ENCODE peak calls at places on chromosome 20, in eight cellular contexts. H, Y, W, T, K, P, X and L are unnamed samples.

GRCh38 chr20:23437126-23437894 is 2.2 kb upstream of the CSTL1 start:
- DNase-seq in H (no peak), Y (no peak), W (no peak), T (no peak), K (no peak), P (no peak), X (no peak), L (no peak)

GRCh38 chr20:36472656-36473071 is 68.7 kb upstream of the MYL9 start:
- DNase-seq in H (peak; percentile 79), Y (peak; percentile 82), W (peak; percentile 81), T (peak; percentile 55), K (peak; percentile 52), P (no peak), X (no peak), L (no peak)

GRCh38 chr20:64069614-64070243 is 6.7 kb downstream of the TCEA2 start:
- DNase-seq in H (peak; percentile 77), Y (no peak), W (no peak), T (no peak), K (no peak), P (no peak), X (peak; percentile 28), L (no peak)

GRCh38 chr20:48632017-48632824 is 195.6 kb downstream of the PREX1 start:
- DNase-seq in H (no peak), Y (no peak), W (no peak), T (no peak), K (no peak), P (no peak), X (no peak), L (no peak)

GRCh38 chr20:21155268-21155667 is 29.4 kb downstream of the KIZ start:
- DNase-seq in H (no peak), Y (no peak), W (no peak), T (no peak), K (no peak), P (no peak), X (no peak), L (no peak)

GRCh38 chr20:25275813-25276532 is 28.1 kb downstream of the PYGB start:
- DNase-seq in H (peak; percentile 33), Y (no peak), W (peak; percentile 16), T (no peak), K (no peak), P (no peak), X (no peak), L (no peak)

GRCh38 chr20:16273812-16274560 is 299.3 kb downstream of the KIF16B start:
- DNase-seq in H (no peak), Y (no peak), W (no peak), T (no peak), K (no peak), P (no peak), X (no peak), L (no peak)

GRCh38 chr20:22402990-22403859 is 181.1 kb downstream of the FOXA2 start:
- DNase-seq in H (no peak), Y (peak; percentile 73), W (no peak), T (no peak), K (no peak), P (no peak), X (peak; percentile 28), L (peak; percentile 25)

GRCh38 chr20:22387452-22387851 is 196.9 kb downstream of the FOXA2 start:
- DNase-seq in H (no peak), Y (peak; percentile 29), W (no peak), T (no peak), K (no peak), P (no peak), X (no peak), L (no peak)

GRCh38 chr20:37245671-37246237 is 15.9 kb downstream of the GHRH start:
- DNase-seq in H (no peak), Y (no peak), W (no peak), T (no peak), K (no peak), P (no peak), X (no peak), L (no peak)

GRCh38 chr20:62942456-62942855 is 4.5 kb downstream of the GID8 start:
- DNase-seq in H (peak; percentile 76), Y (no peak), W (no peak), T (no peak), K (no peak), P (no peak), X (no peak), L (no peak)

GRCh38 chr20:48776306-48776705 is 51.5 kb downstream of the PREX1 start:
- DNase-seq in H (no peak), Y (no peak), W (no peak), T (no peak), K (no peak), P (no peak), X (peak; percentile 70), L (peak; percentile 89)

GRCh38 chr20:63055575-63056235 is 48.9 kb upstream of the BHLHE23 start:
- DNase-seq in H (peak; percentile 57), Y (no peak), W (no peak), T (no peak), K (no peak), P (no peak), X (no peak), L (no peak)

GRCh38 chr20:5996765-5997164 is 46.3 kb downstream of the MCM8 start:
- DNase-seq in H (no peak), Y (no peak), W (no peak), T (no peak), K (no peak), P (no peak), X (no peak), L (no peak)

GRCh38 chr20:35318502-35319157 is 26.4 kb upstream of the FAM83C start:
- DNase-seq in H (no peak), Y (peak; percentile 97), W (peak; percentile 30), T (no peak), K (peak; percentile 89), P (peak; percentile 99), X (peak; percentile 71), L (peak; percentile 92)

GRCh38 chr20:62523473-62524203 is 47.8 kb upstream of the GATA5 start:
- DNase-seq in H (no peak), Y (no peak), W (no peak), T (no peak), K (peak; percentile 49), P (no peak), X (no peak), L (no peak)

GRCh38 chr20:23926941-23927872 is 47.7 kb upstream of the CST5 start:
- DNase-seq in H (no peak), Y (no peak), W (no peak), T (no peak), K (no peak), P (no peak), X (no peak), L (no peak)

GRCh38 chr20:44785768-44786167 is 24.6 kb downstream of the RIMS4 start:
- DNase-seq in H (no peak), Y (peak; percentile 25), W (no peak), T (peak; percentile 72), K (no peak), P (no peak), X (peak; percentile 7), L (peak; percentile 25)

GRCh38 chr20:38224534-38224933 is 36.0 kb downstream of the KIAA1755 start:
- DNase-seq in H (no peak), Y (no peak), W (no peak), T (no peak), K (no peak), P (no peak), X (no peak), L (no peak)

GRCh38 chr20:18705906-18706305 is 107.7 kb upstream of the SCP2D1 start:
- DNase-seq in H (no peak), Y (no peak), W (no peak), T (no peak), K (no peak), P (no peak), X (peak; percentile 13), L (no peak)

GRCh38 chr20:46852313-46852712 is 42.3 kb upstream of the EYA2 start:
- DNase-seq in H (no peak), Y (no peak), W (no peak), T (no peak), K (no peak), P (no peak), X (no peak), L (no peak)
- H3K4me3 ChIP-seq in H (no peak overlapping the region), Y (no peak overlapping the region), W (no peak overlapping the region), T (no peak overlapping the region), K (no peak overlapping the region), P (no peak overlapping the region), X (no peak overlapping the region), L (no peak overlapping the region)

DNA sequence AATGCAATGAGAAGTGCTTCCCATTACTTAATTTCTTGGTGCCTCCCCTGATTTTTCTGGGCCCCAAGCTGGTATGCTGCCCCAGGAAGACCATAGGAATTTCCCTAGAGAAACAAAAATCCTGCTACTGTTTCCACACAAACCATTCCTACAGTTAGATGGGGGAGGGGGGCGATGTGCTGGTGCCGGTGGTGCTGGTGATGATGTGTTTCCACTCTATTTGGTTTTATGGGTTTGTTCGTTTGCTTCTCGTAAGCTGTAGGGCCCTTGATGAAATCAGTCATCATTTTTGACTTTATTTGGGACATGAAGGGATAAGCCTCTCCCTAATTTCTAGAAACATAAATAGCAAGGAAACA is 105.1 kb downstream of the MKKS start:
- DNase-seq in H (no peak), Y (no peak), W (no peak), T (no peak), K (no peak), P (no peak), X (no peak), L (no peak)
- H3K4me3 ChIP-seq in H (no peak overlapping the region), Y (no peak overlapping the region), W (no peak overlapping the region), T (no peak overlapping the region), K (no peak overlapping the region), P (no peak overlapping the region), X (no peak overlapping the region), L (no peak overlapping the region)

DNA sequence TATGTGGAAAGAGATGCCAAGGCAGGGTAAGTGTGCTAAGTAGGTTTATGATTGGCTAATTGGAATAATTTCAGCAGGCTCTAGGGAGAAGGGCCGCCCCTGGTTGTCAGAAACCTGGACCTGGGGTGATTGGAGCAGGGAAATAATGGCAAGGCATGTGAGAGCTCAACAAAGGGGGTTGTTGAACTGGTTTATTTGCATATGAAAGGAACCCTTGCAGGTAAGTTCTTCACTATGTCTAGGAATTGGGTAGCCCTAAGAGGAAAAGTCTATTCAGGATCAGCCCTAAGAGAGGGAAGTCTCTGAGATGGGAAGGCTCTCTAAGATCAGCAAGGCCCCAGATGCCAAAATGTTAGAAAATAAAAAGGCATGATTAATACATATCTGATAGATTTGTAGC is 175.4 kb upstream of the PRND start:
- DNase-seq in H (no peak), Y (peak; percentile 9), W (no peak), T (peak; percentile 48), K (no peak), P (no peak), X (no peak), L (peak; percentile 10)
- H3K4me3 ChIP-seq in H (no peak overlapping the region), Y (no peak overlapping the region), W (no peak overlapping the region), T (no peak overlapping the region), K (peak overlapping the region; percentile 13), P (no peak overlapping the region), X (no peak overlapping the region), L (no peak overlapping the region)

DNA sequence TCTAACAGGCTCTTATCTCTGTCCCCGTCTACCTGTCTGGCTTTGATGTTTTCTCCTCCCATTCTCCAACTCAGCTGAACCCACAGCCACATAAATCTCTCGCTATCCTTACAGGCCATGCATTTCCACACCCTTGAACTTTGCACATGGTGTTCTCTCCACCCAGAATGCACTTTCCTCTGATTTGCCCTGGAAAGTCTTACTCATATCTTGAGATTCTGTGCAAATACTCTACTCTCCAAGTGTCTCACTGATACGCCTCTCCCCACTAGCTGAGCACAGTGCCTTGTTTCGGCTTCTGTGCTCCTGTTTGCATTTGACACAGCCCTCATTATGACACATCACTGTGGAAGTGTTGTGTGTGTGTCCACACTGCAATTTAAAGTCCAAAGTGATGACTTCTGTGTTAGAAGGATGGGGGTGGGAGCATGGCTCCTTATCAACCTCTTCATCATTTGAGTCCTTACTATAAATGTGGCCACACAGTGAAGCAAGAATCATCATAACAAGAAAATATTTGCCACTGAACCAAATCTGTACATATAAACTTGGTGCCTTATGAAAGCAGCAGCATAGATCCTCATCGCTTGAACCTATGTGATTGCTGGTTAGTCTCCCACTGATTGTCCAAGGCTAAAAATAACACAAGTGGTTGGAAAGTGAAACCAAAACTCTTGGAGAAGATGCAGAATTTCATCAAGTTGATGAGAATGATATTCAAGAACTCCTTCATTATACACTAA is 5.5 kb upstream of the PRELID3B start:
- DNase-seq in H (no peak), Y (peak; percentile 70), W (no peak), T (no peak), K (no peak), P (no peak), X (no peak), L (peak; percentile 51)
- H3K4me3 ChIP-seq in H (no peak overlapping the region), Y (no peak overlapping the region), W (no peak overlapping the region), T (no peak overlapping the region), K (no peak overlapping the region), P (no peak overlapping the region), X (no peak overlapping the region), L (no peak overlapping the region)